ENCODE peak calls at places on chromosomes 12 and 14, in four cellular contexts. F is foreskin keratinocyte, U is sigmoid colon, O is H4. Q is an unnamed sample.

GRCh38 chr12:32312049-32312670 is 87.2 kb upstream of the FGD4 start:
- DNase-seq in O (peak), U (no peak), F (peak), Q (peak)

GRCh38 chr12:2811791-2812190 is 677 bp upstream of the ITFG2 start:
- DNase-seq in F (peak), O (no peak), U (no peak), Q (no peak)

GRCh38 chr14:32560213-32560857 is 231.2 kb downstream of the AKAP6 start:
- DNase-seq in O (peak), U (peak), F (peak), Q (peak)

GRCh38 chr12:75476076-75476475 is 4.5 kb upstream of the GLIPR1 start:
- DNase-seq in F (no peak), O (no peak), U (no peak), Q (no peak)

GRCh38 chr12:25189656-25190055 is 5.3 kb downstream of the DNAI7 start:
- DNase-seq in U (no peak), O (peak), F (no peak), Q (no peak)

GRCh38 chr12:1630081-1630826 is 1.2 kb downstream of the WNT5B start:
- DNase-seq in F (no peak), U (peak), O (no peak), Q (no peak)

GRCh38 chr12:123043536-123044001 is 63.1 kb downstream of the ARL6IP4 start:
- DNase-seq in F (peak), U (peak), O (peak), Q (peak)

GRCh38 chr14:37230551-37231194 is 32.9 kb downstream of the MIPOL1 start:
- DNase-seq in U (no peak), F (peak), O (peak), Q (peak)

GRCh38 chr14:77106666-77107065 is 8.6 kb downstream of the CIPC start:
- DNase-seq in F (no peak), U (no peak), O (no peak), Q (no peak)

GRCh38 chr14:94548999-94549985 is 11.9 kb upstream of the SERPINA4 start:
- DNase-seq in O (no peak), F (peak), U (no peak), Q (peak)

GRCh38 chr14:34873591-34874385 is 1.4 kb downstream of the BAZ1A start:
- DNase-seq in O (peak), U (peak), F (peak), Q (peak)

GRCh38 chr14:54564071-54564798 is 2.7 kb upstream of the SAMD4A start:
- DNase-seq in F (peak), U (no peak), O (peak), Q (peak)

GRCh38 chr12:122106891-122107660 is 28.5 kb downstream of the MLXIP start:
- DNase-seq in F (peak), O (no peak), U (peak), Q (peak)

GRCh38 chr14:59339526-59339925 is 125.7 kb downstream of the GPR135 start:
- DNase-seq in F (no peak), U (no peak), O (no peak), Q (no peak)

GRCh38 chr14:77248666-77249065 is 22.3 kb downstream of the NGB start:
- DNase-seq in U (no peak), F (peak), O (no peak), Q (peak)

GRCh38 chr14:59376691-59377090 is 88.5 kb downstream of the GPR135 start:
- DNase-seq in U (no peak), F (no peak), O (no peak), Q (no peak)

GRCh38 chr12:53506450-53506785 is 866 bp downstream of the NPFF start:
- DNase-seq in F (no peak), U (no peak), O (no peak), Q (no peak)

GRCh38 chr12:112852127-112852526 is 54.6 kb upstream of the OAS1 start:
- DNase-seq in O (no peak), F (no peak), U (no peak), Q (no peak)

GRCh38 chr12:23204933-23205778 is 580.2 kb downstream of the ETNK1 start:
- DNase-seq in U (no peak), O (peak), F (peak), Q (peak)

GRCh38 chr14:76779221-76780057 is 18.2 kb downstream of the VASH1 start:
- DNase-seq in F (no peak), O (no peak), U (peak), Q (no peak)

GRCh38 chr12:15526033-15526432 is 203.7 kb downstream of the PTPRO start:
- DNase-seq in O (no peak), U (no peak), F (peak), Q (no peak)

GRCh38 chr14:38079268-38079667 is 128.4 kb upstream of the SSTR1 start:
- DNase-seq in F (no peak), U (no peak), O (no peak), Q (no peak)

GRCh38 chr14:54489731-54490447 is 1.1 kb upstream of the GMFB start:
- DNase-seq in U (no peak), F (peak), O (no peak), Q (no peak)

GRCh38 chr12:63802012-63802608 is 22.4 kb downstream of the RXYLT1 start:
- DNase-seq in F (no peak), O (no peak), U (no peak), Q (peak)

GRCh38 chr14:26905219-26905618 is 307.4 kb upstream of the NOVA1 start:
- DNase-seq in U (no peak), O (no peak), F (no peak), Q (no peak)

GRCh38 chr14:91834571-91834970 is 32.8 kb downstream of the TC2N start:
- DNase-seq in U (no peak), F (no peak), O (no peak), Q (no peak)

GRCh38 chr12:29113101-29113500 is 36.0 kb upstream of the FAR2 start:
- DNase-seq in O (no peak), F (peak), U (no peak), Q (peak)

GRCh38 chr12:25404955-25405354 is 148.1 kb downstream of the LMNTD1 start:
- DNase-seq in U (no peak), F (no peak), O (no peak), Q (no peak)

GRCh38 chr12:22856120-22856699 is 231.2 kb downstream of the ETNK1 start:
- DNase-seq in F (peak), O (peak), U (no peak), Q (peak)

GRCh38 chr14:92659765-92660561 is 88.5 kb downstream of the LGMN start:
- DNase-seq in F (peak), O (no peak), U (no peak), Q (no peak)

GRCh38 chr12:42213023-42213422 is 25.0 kb downstream of the YAF2 start:
- DNase-seq in O (no peak), F (peak), U (no peak), Q (peak)

GRCh38 chr14:40682131-40682913 is 924.4 kb upstream of the LRFN5 start:
- DNase-seq in U (no peak), O (no peak), F (no peak), Q (no peak)

GRCh38 chr14:94340533-94340932 is 17.4 kb upstream of the SERPINA6 start:
- DNase-seq in O (no peak), U (no peak), F (no peak), Q (no peak)

GRCh38 chr14:87045956-87046355 is 947.0 kb downstream of the GALC start:
- DNase-seq in O (no peak), U (no peak), F (no peak), Q (no peak)

Q was measured in RWPE1.